ENCODE peak calls at places on chromosome 20, in four cellular contexts. G is NCI-H446, P is PC-3, V is amygdala. C is an unnamed sample.

GRCh38 chr20:60046011-60046413 is 87.8 kb downstream of the CDH26 start:
- DNase-seq in P (no peak), V (no peak), G (no peak), C (no peak)

GRCh38 chr20:24954151-24954550 is 5.1 kb downstream of the CST7 start:
- DNase-seq in P (no peak), V (no peak), G (no peak), C (no peak)

GRCh38 chr20:61569836-61570235 is 317.8 kb downstream of the CDH4 start:
- DNase-seq in V (no peak), P (no peak), G (no peak), C (no peak)

GRCh38 chr20:32216396-32217142 is 8.9 kb downstream of the POFUT1 start:
- DNase-seq in P (no peak), G (no peak), V (no peak), C (no peak)

GRCh38 chr20:44615876-44616603 is 33.7 kb downstream of the PKIG start:
- DNase-seq in G (no peak), V (peak; percentile 83), P (no peak), C (no peak)

GRCh38 chr20:17617868-17618672 is 48.2 kb downstream of the DSTN start:
- DNase-seq in P (no peak), G (no peak), V (no peak), C (no peak)

GRCh38 chr20:63265891-63266515 is 6.6 kb upstream of the ARFGAP1 start:
- DNase-seq in V (no peak), P (no peak), G (no peak), C (no peak)

GRCh38 chr20:42577193-42577592 is 612.5 kb downstream of the PTPRT start:
- DNase-seq in P (no peak), V (no peak), G (no peak), C (no peak)

GRCh38 chr20:17504898-17505663 is 26.1 kb downstream of the BFSP1 start:
- DNase-seq in G (peak; percentile 15), V (peak; percentile 37), P (peak; percentile 84), C (no peak)

GRCh38 chr20:10671850-10672578 is 1.8 kb downstream of the JAG1 start:
- DNase-seq in P (peak; percentile 63), V (peak; percentile 46), G (no peak), C (no peak)

GRCh38 chr20:62360854-62361798 is 6.0 kb downstream of the LAMA5 start:
- DNase-seq in V (no peak), G (peak; percentile 35), P (peak; percentile 40), C (no peak)

GRCh38 chr20:8855315-8855714 is 213.6 kb upstream of the PLCB4 start:
- DNase-seq in V (no peak), P (peak; percentile 68), G (no peak), C (no peak)

GRCh38 chr20:39137299-39137698 is 175.2 kb downstream of the DHX35 start:
- DNase-seq in G (no peak), V (no peak), P (no peak), C (no peak)

GRCh38 chr20:680638-681037 is 5.0 kb upstream of the SCRT2 start:
- DNase-seq in P (no peak), G (no peak), V (no peak), C (no peak)

GRCh38 chr20:8305449-8305978 is 173.4 kb downstream of the PLCB1 start:
- DNase-seq in G (no peak), V (no peak), P (peak; percentile 81), C (no peak)

GRCh38 chr20:1283522-1284210 is 17.6 kb downstream of the SNPH start:
- DNase-seq in P (no peak), V (no peak), G (no peak), C (no peak)

GRCh38 chr20:18188446-18188845 is 50.8 kb downstream of the KAT14 start:
- DNase-seq in G (no peak), P (no peak), V (no peak), C (no peak)

GRCh38 chr20:61170521-61170920 is 81.5 kb upstream of the CDH4 start:
- DNase-seq in G (no peak), P (no peak), V (no peak), C (no peak)

GRCh38 chr20:10309326-10309725 is 90.7 kb downstream of the SNAP25 start:
- DNase-seq in P (peak; percentile 96), V (no peak), G (peak; percentile 78), C (no peak)

GRCh38 chr20:38407321-38407720 is 27.8 kb downstream of the SNHG17 start:
- DNase-seq in P (no peak), G (no peak), V (no peak), C (no peak)

GRCh38 chr20:14148042-14148441 is 152.7 kb downstream of the MACROD2 start:
- DNase-seq in V (no peak), G (no peak), P (no peak), C (no peak)

C was measured in SK-N-MC.